ENCODE peak calls at places on chromosomes 2 and 18, in nine cellular contexts. L is NCI-H510A; Y is Ammon's horn; Q is HS-27A; M is hippocampal formation; R is NCI-H774; G is COR-L47; D is neural progenitor cell; W is activated naive CD8-positive, alpha-beta T cell treated with anti-CD3 and anti-CD28 coated beads, Interleukin-2, amount 50 U/mL, for 24 hours. Z is an unnamed sample.

GRCh38 chr2:21854938-21855337 is 731.2 kb downstream of the TDRD15 start:
- DNase-seq in W (no peak), L (no peak), M (no peak), Q (no peak), G (no peak), Y (no peak), R (no peak), D (no peak), Z (no peak)

GRCh38 chr2:181395871-181396574 is 61.2 kb upstream of the ITGA4 start:
- DNase-seq in W (no peak), G (no peak), Y (no peak), D (no peak), M (no peak), Q (no peak), L (no peak), R (no peak), Z (no peak)

GRCh38 chr2:103119352-103119751 is 357.5 kb downstream of the TMEM182 start:
- DNase-seq in D (no peak), W (no peak), L (no peak), Y (no peak), R (no peak), Q (no peak), M (no peak), G (no peak), Z (no peak)

GRCh38 chr2:233013650-233014049 is 594 bp upstream of the NGEF start:
- DNase-seq in W (no peak), R (no peak), M (no peak), Y (no peak), L (no peak), D (no peak), Q (no peak), G (no peak), Z (no peak)

GRCh38 chr2:67752964-67753363 is 309.8 kb downstream of the C1D start:
- DNase-seq in R (no peak), G (no peak), W (no peak), Q (no peak), L (no peak), D (no peak), Y (no peak), M (no peak), Z (no peak)

GRCh38 chr2:234691968-234692955 is 195.4 kb upstream of the ARL4C start:
- DNase-seq in Q (no peak), D (no peak), W (no peak), G (peak), L (no peak), Y (no peak), R (peak), M (no peak), Z (no peak)

GRCh38 chr2:64727013-64727767 is 73.5 kb upstream of the SERTAD2 start:
- DNase-seq in G (no peak), Q (no peak), L (no peak), D (no peak), R (no peak), Y (peak), M (no peak), W (no peak), Z (no peak)

GRCh38 chr18:10477121-10477862 is 22.9 kb downstream of the APCDD1 start:
- DNase-seq in Q (no peak), R (no peak), G (peak), Y (no peak), W (no peak), M (no peak), D (no peak), L (no peak), Z (no peak)

GRCh38 chr2:55490554-55490953 is 29.0 kb upstream of the CFAP36 start:
- DNase-seq in Q (no peak), L (no peak), W (no peak), D (no peak), R (no peak), M (no peak), G (peak), Y (peak), Z (no peak)

GRCh38 chr2:73907840-73908452 is 15.1 kb downstream of the ACTG2 start:
- DNase-seq in D (peak), M (no peak), G (peak), Y (no peak), R (peak), W (peak), Q (no peak), L (peak), Z (no peak)

GRCh38 chr2:27356056-27356381 is 545 bp downstream of the GTF3C2 start:
- DNase-seq in L (peak), G (no peak), D (peak), W (peak), R (peak), M (no peak), Y (peak), Q (no peak), Z (no peak)

GRCh38 chr2:46804794-46805193 is 110.8 kb downstream of the MCFD2 start:
- DNase-seq in G (no peak), L (no peak), Q (no peak), Y (no peak), M (no peak), W (no peak), D (no peak), R (no peak), Z (no peak)

GRCh38 chr2:57877811-57878572 is 168.6 kb upstream of the VRK2 start:
- DNase-seq in Y (no peak), M (peak), D (no peak), W (no peak), R (peak), G (peak), L (no peak), Q (no peak), Z (no peak)

GRCh38 chr2:102839668-102840388 is 78.0 kb downstream of the TMEM182 start:
- DNase-seq in Y (peak), L (peak), M (peak), Q (peak), D (peak), G (peak), R (peak), W (peak), Z (peak)

GRCh38 chr2:108884629-108885028 is 98.1 kb downstream of the CCDC138 start:
- DNase-seq in Y (no peak), G (no peak), W (no peak), R (peak), Q (no peak), L (peak), M (no peak), D (peak), Z (no peak)

GRCh38 chr18:44568986-44569385 is 111.7 kb upstream of the SETBP1 start:
- DNase-seq in G (no peak), Q (no peak), L (no peak), D (no peak), M (no peak), W (no peak), Y (no peak), R (no peak), Z (no peak)

GRCh38 chr2:120596990-120597594 is 138.6 kb upstream of the GLI2 start:
- DNase-seq in R (no peak), L (no peak), D (peak), G (no peak), Q (no peak), Y (peak), M (no peak), W (no peak), Z (no peak)

GRCh38 chr2:189824694-189825396 is 40.6 kb downstream of the PMS1 start:
- DNase-seq in W (no peak), Q (no peak), D (no peak), Y (no peak), M (no peak), G (no peak), R (no peak), L (no peak), Z (no peak)

GRCh38 chr18:51168031-51168742 is 29.3 kb downstream of the MEX3C start:
- DNase-seq in W (no peak), G (no peak), M (no peak), R (no peak), Y (no peak), Q (no peak), L (no peak), D (peak), Z (no peak)

GRCh38 chr2:48738806-48739205 is 16.7 kb downstream of the LHCGR start:
- DNase-seq in G (no peak), L (no peak), D (no peak), M (no peak), W (no peak), R (no peak), Q (peak), Y (no peak), Z (no peak)

GRCh38 chr2:219626540-219626939 is 890 bp upstream of the SLC4A3 start:
- DNase-seq in L (no peak), Y (no peak), W (no peak), D (no peak), Q (no peak), G (no peak), M (no peak), R (no peak), Z (no peak)

GRCh38 chr18:50009772-50010171 is 185.2 kb downstream of the MYO5B start:
- DNase-seq in R (peak), L (peak), W (peak), M (peak), G (peak), Q (no peak), D (peak), Y (peak), Z (peak)

GRCh38 chr2:174856447-174856846 is 92.2 kb upstream of the CHRNA1 start:
- DNase-seq in Y (peak), R (no peak), G (no peak), M (no peak), W (no peak), D (no peak), Q (no peak), L (no peak), Z (no peak)

GRCh38 chr2:1898461-1899395 is 154.4 kb upstream of the PXDN start:
- DNase-seq in M (no peak), L (no peak), D (no peak), W (no peak), Q (no peak), G (no peak), Y (no peak), R (no peak), Z (no peak)

GRCh38 chr2:100235098-100235497 is 87.2 kb downstream of the LONRF2 start:
- DNase-seq in G (no peak), D (no peak), L (no peak), R (no peak), M (no peak), Y (no peak), W (peak), Q (no peak), Z (no peak)

GRCh38 chr2:55109219-55109891 is 59.1 kb upstream of the RTN4 start:
- DNase-seq in G (peak), W (no peak), L (peak), Y (no peak), M (no peak), R (peak), D (no peak), Q (peak), Z (peak)

GRCh38 chr2:231213931-231214642 is 15.7 kb downstream of the ARMC9 start:
- DNase-seq in Y (no peak), R (no peak), W (no peak), L (no peak), G (no peak), Q (no peak), M (no peak), D (no peak), Z (no peak)

GRCh38 chr18:3596324-3597158 is 146.6 kb downstream of the TGIF1 start:
- DNase-seq in G (no peak), D (peak), Y (peak), R (no peak), Q (no peak), L (peak), M (peak), W (peak), Z (peak)

GRCh38 chr2:235264121-235264493 is 229.7 kb upstream of the AGAP1 start:
- DNase-seq in G (no peak), L (no peak), M (no peak), Q (no peak), R (no peak), Y (no peak), D (no peak), W (no peak), Z (no peak)

GRCh38 chr18:37282386-37283037 is 283.1 kb downstream of the CELF4 start:
- DNase-seq in L (no peak), G (no peak), Q (no peak), D (peak), Y (no peak), M (no peak), R (no peak), W (no peak), Z (no peak)

GRCh38 chr2:28982381-28982950 is 1.4 kb downstream of the TOGARAM2 start:
- DNase-seq in W (no peak), M (no peak), D (no peak), Y (no peak), L (no peak), R (no peak), Q (no peak), G (no peak), Z (no peak)

GRCh38 chr2:57692395-57692794 is 354.2 kb upstream of the VRK2 start:
- DNase-seq in Y (no peak), L (no peak), G (no peak), W (no peak), D (no peak), Q (no peak), M (no peak), R (no peak), Z (no peak)

GRCh38 chr18:50286391-50287027 is 983 bp downstream of the CXXC1 start:
- DNase-seq in L (peak), W (peak), Y (no peak), G (peak), Q (no peak), R (peak), D (peak), M (no peak), Z (no peak)

GRCh38 chr2:64455031-64455332 is 1.0 kb downstream of the LGALSL start:
- DNase-seq in R (no peak), Y (no peak), M (no peak), D (no peak), L (no peak), G (no peak), W (no peak), Q (no peak), Z (peak)

GRCh38 chr2:202541137-202541536 is 93.6 kb upstream of the FAM117B start:
- DNase-seq in W (no peak), Y (no peak), D (no peak), M (no peak), G (no peak), L (peak), R (no peak), Q (no peak), Z (no peak)

GRCh38 chr2:239182981-239183791 is 217.6 kb downstream of the HDAC4 start:
- DNase-seq in Y (no peak), L (no peak), W (no peak), D (no peak), R (no peak), Q (no peak), M (no peak), G (no peak), Z (no peak)

GRCh38 chr2:44237221-44237620 is 38.1 kb upstream of the SLC3A1 start:
- DNase-seq in L (no peak), Y (no peak), M (no peak), W (no peak), D (no peak), R (no peak), Q (no peak), G (no peak), Z (no peak)

GRCh38 chr2:102677219-102678215 is 58.2 kb downstream of the SLC9A2 start:
- DNase-seq in Y (no peak), D (no peak), M (no peak), Q (no peak), R (no peak), W (no peak), G (no peak), L (no peak), Z (no peak)

Z was measured in cerebellar cortex.